ENCODE peak calls at places on chromosomes 1 and 21, in four cellular contexts. One of them, this sample, is unnamed.

GRCh38 chr1:63731117-63732043 is 42.4 kb upstream of the ROR1 start:
- DNase-seq in cardiac muscle cell: peak
- DNase-seq in EL: peak
- DNase-seq in esophagus muscularis mucosa: no peak
- DNase-seq in this sample: no peak

GRCh38 chr1:113984710-113985109 is 5.4 kb downstream of the OLFML3 start:
- DNase-seq in esophagus muscularis mucosa: no peak
- DNase-seq in cardiac muscle cell: no peak
- DNase-seq in EL: no peak
- DNase-seq in this sample: peak

GRCh38 chr1:225425211-225425786 is 2.5 kb downstream of the LBR start:
- DNase-seq in cardiac muscle cell: peak
- DNase-seq in esophagus muscularis mucosa: no peak
- DNase-seq in EL: peak
- DNase-seq in this sample: no peak

GRCh38 chr1:214720561-214720960 is 117.6 kb downstream of the CENPF start:
- DNase-seq in cardiac muscle cell: no peak
- DNase-seq in EL: peak
- DNase-seq in esophagus muscularis mucosa: no peak
- DNase-seq in this sample: no peak

GRCh38 chr1:202844935-202845334 is 34.2 kb downstream of the PCAT6 start:
- DNase-seq in esophagus muscularis mucosa: no peak
- DNase-seq in cardiac muscle cell: peak
- DNase-seq in EL: no peak
- DNase-seq in this sample: no peak

GRCh38 chr1:236602171-236602570 is 2.1 kb downstream of the HEATR1 start:
- DNase-seq in EL: no peak
- DNase-seq in esophagus muscularis mucosa: no peak
- DNase-seq in cardiac muscle cell: no peak
- DNase-seq in this sample: no peak

GRCh38 chr21:44456207-44456914 is 1.1 kb downstream of the LRRC3 start:
- DNase-seq in EL: no peak
- DNase-seq in esophagus muscularis mucosa: no peak
- DNase-seq in cardiac muscle cell: no peak
- DNase-seq in this sample: no peak

GRCh38 chr1:18901952-18902522 is 318 bp downstream of the ALDH4A1 start:
- DNase-seq in EL: peak
- DNase-seq in cardiac muscle cell: peak
- DNase-seq in esophagus muscularis mucosa: no peak
- DNase-seq in this sample: peak

GRCh38 chr1:227939791-227940771 is 7.7 kb downstream of the WNT9A start:
- DNase-seq in EL: no peak
- DNase-seq in cardiac muscle cell: no peak
- DNase-seq in esophagus muscularis mucosa: no peak
- DNase-seq in this sample: no peak

GRCh38 chr1:113630340-113631327 is 128.7 kb downstream of the PHTF1 start:
- DNase-seq in EL: no peak
- DNase-seq in cardiac muscle cell: no peak
- DNase-seq in esophagus muscularis mucosa: no peak
- DNase-seq in this sample: no peak

GRCh38 chr1:11598461-11598860 is 55.8 kb downstream of the FBXO2 start:
- DNase-seq in EL: peak
- DNase-seq in cardiac muscle cell: peak
- DNase-seq in esophagus muscularis mucosa: no peak
- DNase-seq in this sample: no peak

GRCh38 chr1:913491-914252 is 10.1 kb upstream of the SAMD11 start:
- DNase-seq in EL: no peak
- DNase-seq in esophagus muscularis mucosa: no peak
- DNase-seq in cardiac muscle cell: no peak
- DNase-seq in this sample: no peak

GRCh38 chr1:41626616-41627375 is 142.3 kb upstream of the EDN2 start:
- DNase-seq in EL: peak
- DNase-seq in cardiac muscle cell: no peak
- DNase-seq in esophagus muscularis mucosa: no peak
- DNase-seq in this sample: no peak

GRCh38 chr1:154104433-154105082 is 50.3 kb downstream of the NUP210L start:
- DNase-seq in EL: no peak
- DNase-seq in cardiac muscle cell: no peak
- DNase-seq in esophagus muscularis mucosa: no peak
- DNase-seq in this sample: no peak

GRCh38 chr1:87386217-87386790 is 57.6 kb downstream of the LMO4 start:
- DNase-seq in cardiac muscle cell: no peak
- DNase-seq in EL: no peak
- DNase-seq in esophagus muscularis mucosa: no peak
- DNase-seq in this sample: no peak

GRCh38 chr21:43727571-43728466 is 8.9 kb downstream of the PDXK start:
- DNase-seq in esophagus muscularis mucosa: no peak
- DNase-seq in cardiac muscle cell: peak
- DNase-seq in EL: peak
- DNase-seq in this sample: peak

GRCh38 chr1:16727190-16728111 is 12.9 kb upstream of the RNU1-4 start:
- DNase-seq in EL: peak
- DNase-seq in esophagus muscularis mucosa: peak
- DNase-seq in cardiac muscle cell: peak
- DNase-seq in this sample: no peak

GRCh38 chr1:36707221-36707620 is 224.5 kb upstream of the CSF3R start:
- DNase-seq in esophagus muscularis mucosa: no peak
- DNase-seq in cardiac muscle cell: peak
- DNase-seq in EL: no peak
- DNase-seq in this sample: no peak

GRCh38 chr1:43870306-43870705 is 63.3 kb upstream of the ARTN start:
- DNase-seq in EL: no peak
- DNase-seq in cardiac muscle cell: no peak
- DNase-seq in esophagus muscularis mucosa: no peak
- DNase-seq in this sample: no peak

This sample was measured in NCI-H1092 treated with DMSO at 0.1 percent for 48 hours.